ENCODE peak calls at places on chromosomes 3 and 15, in four cellular contexts. One of them, this sample, is unnamed.
A peak's percentile ranks its signal among the peaks of the same experiment; 100 is the strongest.

GRCh38 chr3:184895350-184895749 is 83.4 kb downstream of the VPS8 start:
- DNase-seq in AG04450: no peak
- DNase-seq in GM12865: no peak
- DNase-seq in T1000: no peak
- DNase-seq in this sample: no peak

GRCh38 chr3:4732974-4733373 is 239.8 kb downstream of the ITPR1 start:
- DNase-seq in AG04450: no peak
- DNase-seq in GM12865: no peak
- DNase-seq in T1000: no peak
- DNase-seq in this sample: no peak

GRCh38 chr3:48405343-48405881 is 24.5 kb downstream of the PLXNB1 start:
- DNase-seq in AG04450: no peak
- DNase-seq in GM12865: no peak
- DNase-seq in T1000: no peak
- DNase-seq in this sample: no peak

GRCh38 chr3:127452321-127452821 is 138.2 kb downstream of the TPRA1 start:
- DNase-seq in AG04450: no peak
- DNase-seq in GM12865: no peak
- DNase-seq in T1000: no peak
- DNase-seq in this sample: no peak

GRCh38 chr3:194686414-194686815 is 732 bp downstream of the FAM43A start:
- DNase-seq in AG04450: no peak
- DNase-seq in GM12865: no peak
- DNase-seq in T1000: no peak
- DNase-seq in this sample: no peak

GRCh38 chr3:188301147-188301546 is 147.2 kb downstream of the LPP start:
- DNase-seq in AG04450: no peak
- DNase-seq in GM12865: no peak
- DNase-seq in T1000: no peak
- DNase-seq in this sample: no peak

GRCh38 chr3:168152149-168152548 is 56.4 kb upstream of the GOLIM4 start:
- DNase-seq in AG04450: no peak
- DNase-seq in GM12865: no peak
- DNase-seq in T1000: no peak
- DNase-seq in this sample: no peak

GRCh38 chr3:127237835-127238234 is 44.9 kb downstream of the PRR23E start:
- DNase-seq in AG04450: no peak
- DNase-seq in GM12865: no peak
- DNase-seq in T1000: no peak
- DNase-seq in this sample: no peak

GRCh38 chr15:40271915-40272712 is 10.8 kb downstream of the ANKRD63 start:
- DNase-seq in AG04450: no peak
- DNase-seq in GM12865: no peak
- DNase-seq in T1000: no peak
- DNase-seq in this sample: no peak

GRCh38 chr3:153257673-153258351 is 95.8 kb downstream of the RAP2B start:
- DNase-seq in AG04450: no peak
- DNase-seq in GM12865: peak; percentile 7
- DNase-seq in T1000: no peak
- DNase-seq in this sample: no peak

GRCh38 chr3:193569119-193569518 is 14.4 kb upstream of the ATP13A4 start:
- DNase-seq in AG04450: no peak
- DNase-seq in GM12865: no peak
- DNase-seq in T1000: no peak
- DNase-seq in this sample: no peak

GRCh38 chr3:120202363-120202762 is 82.7 kb downstream of the GPR156 start:
- DNase-seq in AG04450: no peak
- DNase-seq in GM12865: no peak
- DNase-seq in T1000: no peak
- DNase-seq in this sample: no peak

GRCh38 chr3:139120336-139120971 is 75.8 kb upstream of the PRR23C start:
- DNase-seq in AG04450: peak; percentile 7
- DNase-seq in GM12865: peak; percentile 33
- DNase-seq in T1000: peak; percentile 8
- DNase-seq in this sample: no peak

GRCh38 chr15:51097553-51098330 is 3.0 kb upstream of the TNFAIP8L3 start:
- DNase-seq in AG04450: no peak
- DNase-seq in GM12865: no peak
- DNase-seq in T1000: no peak
- DNase-seq in this sample: no peak

GRCh38 chr3:17143893-17144664 is 259.3 kb downstream of the PLCL2 start:
- DNase-seq in AG04450: no peak
- DNase-seq in GM12865: no peak
- DNase-seq in T1000: no peak
- DNase-seq in this sample: no peak

GRCh38 chr15:66721020-66721419 is 19.0 kb downstream of the SMAD6 start:
- DNase-seq in AG04450: no peak
- DNase-seq in GM12865: no peak
- DNase-seq in T1000: no peak
- DNase-seq in this sample: no peak

GRCh38 chr3:112378989-112379692 is 46.2 kb downstream of the CD200 start:
- DNase-seq in AG04450: peak; percentile 75
- DNase-seq in GM12865: no peak
- DNase-seq in T1000: no peak
- DNase-seq in this sample: no peak

GRCh38 chr3:182460303-182460702 is 333.0 kb upstream of the ATP11B start:
- DNase-seq in AG04450: no peak
- DNase-seq in GM12865: no peak
- DNase-seq in T1000: no peak
- DNase-seq in this sample: no peak

GRCh38 chr15:35481992-35482391 is 64.0 kb downstream of the DPH6 start:
- DNase-seq in AG04450: peak; percentile 21
- DNase-seq in GM12865: no peak
- DNase-seq in T1000: peak; percentile 57
- DNase-seq in this sample: no peak

GRCh38 chr3:4476507-4476906 is 9.4 kb upstream of the SUMF1 start:
- DNase-seq in AG04450: no peak
- DNase-seq in GM12865: no peak
- DNase-seq in T1000: no peak
- DNase-seq in this sample: no peak

GRCh38 chr3:132659000-132659369 is 624 bp downstream of the ACAD11 start:
- DNase-seq in AG04450: no peak
- DNase-seq in GM12865: no peak
- DNase-seq in T1000: no peak
- DNase-seq in this sample: no peak

GRCh38 chr15:56815247-56815646 is 81.9 kb upstream of the ZNF280D start:
- DNase-seq in AG04450: no peak
- DNase-seq in GM12865: no peak
- DNase-seq in T1000: no peak
- DNase-seq in this sample: no peak

GRCh38 chr3:167913218-167913902 is 177.8 kb downstream of the SERPINI1 start:
- DNase-seq in AG04450: no peak
- DNase-seq in GM12865: peak; percentile 3
- DNase-seq in T1000: no peak
- DNase-seq in this sample: peak; percentile 7

GRCh38 chr3:39434574-39434973 is 28.1 kb downstream of the RPSA start:
- DNase-seq in AG04450: no peak
- DNase-seq in GM12865: no peak
- DNase-seq in T1000: peak; percentile 71
- DNase-seq in this sample: no peak

GRCh38 chr3:100440895-100441294 is 39.6 kb downstream of the LNP1 start:
- DNase-seq in AG04450: no peak
- DNase-seq in GM12865: no peak
- DNase-seq in T1000: no peak
- DNase-seq in this sample: no peak

GRCh38 chr3:126886217-126886616 is 96.7 kb upstream of the PLXNA1 start:
- DNase-seq in AG04450: no peak
- DNase-seq in GM12865: no peak
- DNase-seq in T1000: no peak
- DNase-seq in this sample: no peak

This sample was measured in SW 1271.